ENCODE peak calls at places on chromosomes 6 and 20, in seven cellular contexts. Z is IMR-90, S is adrenal gland, H is testis, W is Peyer's patch, F is A549, B is endothelial cell of umbilical vein. X is an unnamed sample.

GRCh38 chr20:8969062-8969694 is 99.7 kb upstream of the PLCB4 start:
- DNase-seq in H (no peak), B (peak), S (no peak), W (no peak), F (no peak), Z (no peak), X (no peak)

GRCh38 chr6:170279977-170280688 is 10.7 kb downstream of the DLL1 start:
- DNase-seq in W (peak), H (peak), S (peak), Z (peak), B (peak), F (peak), X (peak)

GRCh38 chr6:4848382-4849068 is 72.3 kb downstream of the CDYL start:
- DNase-seq in W (peak), S (peak), F (no peak), B (peak), H (no peak), Z (no peak), X (peak)

GRCh38 chr20:12762725-12763124 is 246.0 kb upstream of the SPTLC3 start:
- DNase-seq in S (no peak), F (no peak), Z (no peak), W (no peak), H (peak), B (no peak), X (no peak)

GRCh38 chr20:55090301-55090700 is 614.9 kb downstream of the DOK5 start:
- DNase-seq in H (no peak), B (no peak), Z (no peak), F (no peak), W (no peak), S (no peak), X (no peak)

GRCh38 chr6:78089551-78089950 is 436.7 kb downstream of the MEI4 start:
- DNase-seq in S (no peak), W (no peak), Z (no peak), H (no peak), B (peak), F (no peak), X (no peak)

GRCh38 chr20:35539756-35540212 is 2.1 kb upstream of the ERGIC3 start:
- DNase-seq in B (no peak), F (no peak), H (peak), S (no peak), W (peak), Z (no peak), X (no peak)

GRCh38 chr6:5984150-5985089 is 22.3 kb downstream of the NRN1 start:
- DNase-seq in Z (no peak), S (no peak), B (no peak), H (no peak), W (no peak), F (no peak), X (no peak)

GRCh38 chr6:11459002-11459658 is 78.4 kb upstream of the TMEM170B start:
- DNase-seq in B (no peak), S (no peak), H (no peak), W (peak), F (no peak), Z (no peak), X (peak)

GRCh38 chr6:11462742-11463414 is 74.7 kb upstream of the TMEM170B start:
- DNase-seq in S (no peak), B (no peak), F (no peak), W (no peak), H (no peak), Z (peak), X (peak)

GRCh38 chr6:11458509-11458908 is 79.0 kb upstream of the TMEM170B start:
- DNase-seq in B (no peak), H (no peak), S (no peak), W (no peak), F (no peak), Z (no peak), X (no peak)

GRCh38 chr6:11460837-11461661 is 76.5 kb upstream of the TMEM170B start:
- DNase-seq in F (no peak), S (no peak), Z (no peak), H (no peak), B (no peak), W (no peak), X (peak)

GRCh38 chr6:11460001-11460668 is 77.4 kb upstream of the TMEM170B start:
- DNase-seq in H (peak), W (peak), S (no peak), Z (peak), F (no peak), B (peak), X (peak)
- TF ChIP-seq POLR2A in H (no peak), W (no peak), S (no peak), Z (no peak), F (no peak), B (no peak), X (no peak)

DNA sequence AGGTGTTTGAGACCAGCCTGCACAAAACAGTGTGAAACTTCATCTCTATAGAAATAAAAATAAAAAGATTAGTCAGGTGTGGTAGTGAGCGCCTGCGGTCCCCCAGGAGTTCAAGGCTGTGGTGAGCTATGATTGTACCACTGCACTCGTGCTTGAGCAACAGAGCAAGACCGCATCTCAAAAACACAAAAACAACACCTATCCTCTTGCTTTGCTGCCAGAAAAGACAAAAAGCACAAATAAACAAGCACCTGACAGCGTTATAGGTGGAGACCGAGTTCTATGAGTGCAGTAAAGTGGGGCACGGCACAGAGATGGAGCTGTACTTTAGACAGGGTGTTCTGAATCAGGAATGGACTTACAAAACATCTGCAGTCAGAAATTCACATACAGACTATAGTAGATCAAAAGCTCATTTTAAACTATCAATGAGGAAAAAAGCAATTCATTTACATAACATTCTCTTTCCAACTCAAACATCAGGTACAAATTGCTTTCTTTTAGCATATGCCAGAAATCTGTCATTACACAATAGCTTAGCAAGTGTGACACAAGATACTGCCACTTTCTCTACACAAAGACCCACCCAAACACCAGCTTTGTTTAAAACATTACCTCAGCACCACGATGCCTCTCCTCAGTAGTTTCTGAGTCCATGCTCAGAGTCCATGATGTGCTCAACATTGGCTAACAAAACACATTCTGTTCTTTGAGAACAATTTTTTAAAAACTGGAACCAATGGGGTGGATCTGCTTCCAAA is 10.1 kb downstream of the EZR start:
- DNase-seq in Z (no peak), W (peak), B (no peak), F (no peak), S (no peak), H (no peak), X (no peak)
- TF ChIP-seq POLR2A in Z (no peak), W (peak), B (no peak), F (no peak), S (no peak), H (no peak), X (no peak)

GRCh38 chr20:62133864-62134263 is 9.3 kb downstream of the PSMA7 start:
- DNase-seq in S (no peak), H (no peak), W (no peak), F (no peak), B (no peak), Z (no peak), X (peak)

GRCh38 chr20:62137092-62137384 is 6.2 kb downstream of the PSMA7 start:
- DNase-seq in B (no peak), Z (no peak), S (no peak), W (no peak), H (no peak), F (no peak), X (no peak)

GRCh38 chr20:62134735-62135231 is 8.4 kb downstream of the PSMA7 start:
- DNase-seq in B (peak), Z (peak), W (no peak), H (peak), S (peak), F (no peak), X (no peak)

GRCh38 chr20:62136283-62137091 is 6.7 kb downstream of the PSMA7 start:
- DNase-seq in S (peak), B (peak), F (peak), Z (peak), W (peak), H (peak), X (peak)

DNA sequence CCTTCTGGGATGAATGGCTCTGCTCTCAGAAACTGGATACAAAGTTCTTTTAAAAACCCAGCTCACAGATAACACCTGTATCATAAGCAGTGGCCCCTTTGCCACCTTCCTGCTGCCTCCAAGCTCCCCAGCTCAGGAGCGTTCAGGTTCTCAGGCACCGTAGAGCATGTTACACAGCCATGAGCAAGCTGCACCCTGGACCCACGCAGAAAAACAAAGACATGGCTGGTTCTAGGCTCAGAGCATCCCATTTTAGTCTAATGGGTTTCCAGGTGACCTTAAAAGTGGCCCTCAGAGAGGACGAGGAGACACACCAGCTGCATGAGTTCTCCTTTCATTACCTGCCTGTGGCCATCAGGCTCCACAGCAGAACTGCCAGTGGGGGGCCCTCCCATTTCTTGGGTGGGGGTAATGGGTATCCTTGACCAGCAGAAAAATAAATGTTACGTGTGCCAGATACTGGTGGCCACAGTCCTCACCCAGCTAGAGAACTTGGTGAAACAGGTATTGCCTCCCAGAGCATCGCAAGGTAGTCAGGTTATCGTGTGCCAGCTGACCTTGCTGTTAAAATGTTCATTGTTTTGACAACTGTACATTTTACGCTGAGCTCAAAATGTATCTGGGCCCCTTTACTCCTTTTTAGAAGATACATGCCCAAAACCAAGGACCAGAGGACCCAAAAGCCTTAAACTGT is 7.5 kb downstream of the PSMA7 start:
- DNase-seq in F (no peak), B (no peak), W (no peak), S (no peak), H (no peak), Z (no peak), X (no peak)
- TF ChIP-seq POLR2A in F (no peak), B (no peak), W (no peak), S (no peak), H (no peak), Z (peak), X (no peak)

GRCh38 chr6:31498748-31499147 is 803 bp downstream of the MICB start:
- DNase-seq in B (peak), W (no peak), S (no peak), Z (no peak), F (no peak), H (no peak), X (no peak)

GRCh38 chr6:31497595-31498476 is at the start of gene MICB:
- DNase-seq in S (peak), Z (peak), W (peak), B (peak), H (peak), F (peak), X (peak)

GRCh38 chr6:31495580-31495979 is 2.4 kb upstream of the MICB start:
- DNase-seq in S (no peak), H (no peak), W (no peak), F (no peak), Z (peak), B (peak), X (peak)

GRCh38 chr6:31490115-31490873 is 7.7 kb upstream of the MICB start:
- DNase-seq in W (no peak), S (peak), F (no peak), Z (no peak), H (no peak), B (no peak), X (no peak)

DNA sequence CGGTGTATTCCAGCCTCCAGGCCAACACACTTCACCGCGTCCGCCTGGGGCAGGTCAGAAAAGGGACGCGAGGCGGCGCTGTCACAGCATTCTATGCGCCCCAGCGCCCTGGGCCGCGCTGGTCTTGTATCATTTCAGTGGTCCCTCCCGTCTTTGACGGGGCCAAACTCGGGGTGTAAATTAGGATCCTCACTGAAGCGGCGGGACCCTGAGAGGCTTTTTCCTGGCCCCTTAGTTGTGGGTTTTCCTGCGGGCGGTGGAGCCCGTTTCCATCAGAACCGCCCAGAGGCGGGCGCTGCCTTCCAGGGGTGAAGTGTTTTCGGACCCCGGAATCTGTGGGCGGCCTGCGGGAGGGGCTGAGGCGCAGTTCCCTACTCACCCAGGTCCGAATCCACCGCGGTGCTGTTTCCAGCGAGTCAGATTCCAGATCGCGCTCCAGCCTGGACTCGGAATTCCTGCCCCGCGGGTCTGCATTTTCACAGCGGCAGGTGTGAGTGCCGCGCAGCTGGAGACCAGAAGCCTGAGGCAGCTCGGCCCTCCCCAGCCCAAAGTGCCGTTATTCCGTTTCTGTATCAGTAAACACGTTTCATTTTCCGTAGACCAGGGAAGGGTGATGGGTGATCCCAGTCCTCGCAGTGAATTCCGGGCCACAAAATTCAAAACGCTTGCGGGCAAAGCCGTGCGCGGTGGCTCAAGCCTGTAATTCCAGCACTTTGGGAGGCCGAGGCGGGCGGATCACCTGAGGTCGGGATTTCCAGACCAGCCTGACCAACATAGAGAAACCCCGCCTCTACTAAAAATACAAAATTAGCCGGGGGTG is 3.9 kb upstream of the MICB start:
- DNase-seq in Z (peak), H (peak), F (peak), W (peak), S (peak), B (peak), X (peak)
- TF ChIP-seq POLR2A in Z (no peak), H (no peak), F (no peak), W (peak), S (no peak), B (no peak), X (peak)

GRCh38 chr6:44064089-44064947 is 62.9 kb downstream of the MRPL14 start:
- DNase-seq in S (peak), W (peak), Z (peak), B (peak), H (peak), F (peak), X (peak)
- TF ChIP-seq POLR2A in S (peak), W (no peak), Z (peak), B (no peak), H (no peak), F (no peak), X (no peak)

DNA sequence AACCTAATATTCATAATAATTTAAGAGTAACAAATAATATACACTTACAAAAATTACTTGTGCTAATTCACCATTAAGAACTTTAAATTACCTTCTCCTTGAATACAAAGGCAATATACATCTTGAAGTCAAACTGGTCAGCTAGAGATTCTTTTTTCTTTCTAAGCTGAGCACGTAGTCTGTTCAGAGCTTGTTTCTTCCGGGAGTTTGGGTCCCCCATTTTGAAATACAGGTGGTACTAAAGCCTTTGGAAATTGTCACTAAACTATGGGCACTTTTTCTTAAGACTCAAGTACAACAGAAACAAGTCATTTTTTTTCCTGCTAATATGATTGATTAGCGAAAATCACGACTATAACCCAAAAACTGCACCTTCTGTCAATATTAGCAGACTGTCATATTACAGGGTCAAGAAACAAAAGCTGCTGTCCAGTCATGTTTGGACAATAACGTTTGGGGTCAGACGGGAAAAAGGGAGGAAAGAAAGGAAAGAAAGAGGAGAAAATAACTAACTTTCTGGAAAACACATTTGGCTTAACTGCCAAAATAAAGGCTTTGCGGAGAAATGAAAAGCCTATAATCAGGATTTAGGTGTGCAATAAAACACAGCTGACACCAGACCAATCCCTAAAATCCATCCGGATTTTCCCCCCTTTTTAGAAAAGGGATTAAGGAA is 367 bp downstream of the C6orf62 start:
- DNase-seq in S (no peak), B (peak), F (no peak), H (no peak), Z (no peak), W (no peak), X (peak)
- TF ChIP-seq POLR2A in S (no peak), B (no peak), F (no peak), H (no peak), Z (no peak), W (no peak), X (no peak)